ENCODE peak calls at places on chromosomes 1 and 21, in eight cellular contexts. Q is activated CD4-positive, alpha-beta memory T cell treated with anti-CD3 and anti-CD28 coated beads for 36 hours; I is T-helper 17 cell; K is A549; E is endothelial cell; S is cardiac muscle cell; R is midbrain; C is stimulated activated naive CD4-positive, alpha-beta T cell. N is an unnamed sample.

GRCh38 chr1:8154621-8155052 is 128.5 kb upstream of the ERRFI1 start:
- DNase-seq in Q (no peak), I (no peak), K (peak; percentile 36), E (no peak), S (peak; percentile 27), R (no peak), C (no peak), N (no peak)

GRCh38 chr1:21308330-21308729 is 18.1 kb upstream of the ECE1 start:
- DNase-seq in Q (no peak), I (no peak), K (no peak), E (no peak), S (no peak), R (no peak), C (no peak), N (no peak)

GRCh38 chr1:224541072-224541790 is 74.9 kb upstream of the CNIH3 start:
- DNase-seq in Q (no peak), I (no peak), K (no peak), E (no peak), S (no peak), R (no peak), C (no peak), N (no peak)

GRCh38 chr1:38586993-38587646 is 272.5 kb downstream of the RRAGC start:
- DNase-seq in Q (peak; percentile 68), I (peak; percentile 18), K (peak; percentile 38), E (peak; percentile 73), S (peak; percentile 64), R (peak; percentile 22), C (peak; percentile 29), N (peak; percentile 49)

GRCh38 chr1:53107570-53108322 is 34.7 kb downstream of the SLC1A7 start:
- DNase-seq in Q (no peak), I (no peak), K (peak; percentile 55), E (no peak), S (no peak), R (no peak), C (no peak), N (no peak)

GRCh38 chr1:2050793-2051682 is 827 bp downstream of the PRKCZ start:
- DNase-seq in Q (no peak), I (no peak), K (no peak), E (no peak), S (peak; percentile 44), R (no peak), C (no peak), N (no peak)

GRCh38 chr1:215052656-215053055 is 29.9 kb upstream of the KCNK2 start:
- DNase-seq in Q (no peak), I (no peak), K (no peak), E (no peak), S (no peak), R (no peak), C (no peak), N (no peak)

GRCh38 chr21:37551406-37552355 is 185.1 kb downstream of the DYRK1A start:
- DNase-seq in Q (no peak), I (no peak), K (no peak), E (no peak), S (no peak), R (peak; percentile 3), C (no peak), N (no peak)

GRCh38 chr1:168751195-168751650 is 22.2 kb upstream of the DPT start:
- DNase-seq in Q (no peak), I (no peak), K (no peak), E (no peak), S (no peak), R (no peak), C (no peak), N (no peak)

GRCh38 chr1:31790140-31790539 is 25.7 kb downstream of the SPOCD1 start:
- DNase-seq in Q (no peak), I (no peak), K (no peak), E (no peak), S (no peak), R (no peak), C (no peak), N (no peak)

GRCh38 chr21:18151046-18151445 is 93.6 kb upstream of the CHODL start:
- DNase-seq in Q (no peak), I (no peak), K (no peak), E (no peak), S (no peak), R (no peak), C (no peak), N (no peak)

GRCh38 chr1:6412896-6413295 is 6.8 kb downstream of the HES2 start:
- DNase-seq in Q (no peak), I (no peak), K (no peak), E (no peak), S (no peak), R (no peak), C (no peak), N (no peak)

GRCh38 chr1:156106624-156107488 is 7.7 kb upstream of the LMNA start:
- DNase-seq in Q (no peak), I (no peak), K (no peak), E (no peak), S (peak; percentile 54), R (no peak), C (no peak), N (no peak)

GRCh38 chr1:12097321-12097720 is 34.2 kb downstream of the TNFRSF8 start:
- DNase-seq in Q (no peak), I (no peak), K (no peak), E (no peak), S (no peak), R (no peak), C (no peak), N (no peak)

GRCh38 chr1:205458777-205459566 is 3.1 kb upstream of the BLACAT1 start:
- DNase-seq in Q (peak; percentile 64), I (no peak), K (no peak), E (peak; percentile 80), S (peak; percentile 85), R (no peak), C (no peak), N (no peak)

GRCh38 chr1:209021622-209022021 is 561.9 kb upstream of the CAMK1G start:
- DNase-seq in Q (no peak), I (no peak), K (no peak), E (no peak), S (no peak), R (no peak), C (no peak), N (no peak)

GRCh38 chr1:12052997-12053686 is 10.0 kb upstream of the TNFRSF8 start:
- DNase-seq in Q (no peak), I (no peak), K (no peak), E (no peak), S (no peak), R (peak; percentile 14), C (no peak), N (no peak)

GRCh38 chr21:42754270-42754933 is 101.0 kb downstream of the PDE9A start:
- DNase-seq in Q (no peak), I (no peak), K (no peak), E (no peak), S (peak; percentile 25), R (no peak), C (no peak), N (no peak)

GRCh38 chr1:157403608-157404007 is 148.7 kb downstream of the FCRL5 start:
- DNase-seq in Q (no peak), I (no peak), K (no peak), E (no peak), S (no peak), R (no peak), C (no peak), N (no peak)

GRCh38 chr21:40016667-40017066 is 149.4 kb downstream of the PCP4 start:
- DNase-seq in Q (no peak), I (no peak), K (no peak), E (no peak), S (no peak), R (no peak), C (no peak), N (no peak)

GRCh38 chr1:92291372-92291999 is 7.3 kb downstream of the GLMN start:
- DNase-seq in Q (no peak), I (no peak), K (peak; percentile 10), E (peak; percentile 30), S (peak; percentile 34), R (peak; percentile 66), C (no peak), N (peak; percentile 19)

GRCh38 chr1:172272087-172272486 is 148.4 kb upstream of the C1orf105 start:
- DNase-seq in Q (no peak), I (no peak), K (no peak), E (no peak), S (no peak), R (no peak), C (no peak), N (no peak)

GRCh38 chr1:244735404-244735803 is 82.5 kb downstream of the DESI2 start:
- DNase-seq in Q (no peak), I (no peak), K (no peak), E (no peak), S (no peak), R (no peak), C (no peak), N (no peak)

GRCh38 chr1:95041491-95042165 is 31.1 kb downstream of the ALG14 start:
- DNase-seq in Q (peak; percentile 12), I (no peak), K (peak; percentile 52), E (peak; percentile 49), S (peak; percentile 71), R (peak; percentile 77), C (no peak), N (peak; percentile 52)

GRCh38 chr1:99051611-99052283 is 47.1 kb upstream of the PLPPR5 start:
- DNase-seq in Q (no peak), I (no peak), K (no peak), E (no peak), S (no peak), R (no peak), C (no peak), N (no peak)

GRCh38 chr1:193104496-193104905 is 713 bp downstream of the GLRX2 start:
- DNase-seq in Q (peak; percentile 44), I (no peak), K (peak; percentile 50), E (peak; percentile 41), S (peak; percentile 54), R (peak; percentile 66), C (no peak), N (peak; percentile 67)

GRCh38 chr21:45971487-45972352 is 9.8 kb upstream of the COL6A1 start:
- DNase-seq in Q (no peak), I (no peak), K (no peak), E (no peak), S (no peak), R (no peak), C (no peak), N (no peak)

GRCh38 chr1:200399860-200400259 is 10.0 kb downstream of the ZNF281 start:
- DNase-seq in Q (no peak), I (no peak), K (no peak), E (no peak), S (no peak), R (no peak), C (no peak), N (no peak)

GRCh38 chr1:30693366-30693765 is 30.0 kb downstream of the MATN1 start:
- DNase-seq in Q (no peak), I (no peak), K (no peak), E (no peak), S (no peak), R (no peak), C (no peak), N (no peak)

GRCh38 chr1:214859647-214860046 is 222.9 kb upstream of the KCNK2 start:
- DNase-seq in Q (no peak), I (no peak), K (no peak), E (no peak), S (no peak), R (no peak), C (no peak), N (no peak)

GRCh38 chr21:41750532-41751151 is 16.2 kb downstream of the RIPK4 start:
- DNase-seq in Q (no peak), I (no peak), K (no peak), E (no peak), S (no peak), R (no peak), C (no peak), N (no peak)

GRCh38 chr1:152036316-152037216 is at the start of gene S100A11:
- DNase-seq in Q (peak; percentile 91), I (peak; percentile 59), K (peak; percentile 84), E (peak; percentile 84), S (peak; percentile 78), R (peak; percentile 9), C (peak; percentile 17), N (peak; percentile 26)

GRCh38 chr1:58739851-58740466 is 40.1 kb upstream of the MYSM1 start:
- DNase-seq in Q (no peak), I (no peak), K (peak; percentile 23), E (peak; percentile 38), S (peak; percentile 85), R (peak; percentile 73), C (no peak), N (no peak)

GRCh38 chr21:45179568-45180288 is 105.3 kb downstream of the ADARB1 start:
- DNase-seq in Q (no peak), I (no peak), K (no peak), E (no peak), S (no peak), R (no peak), C (no peak), N (no peak)